ENCODE peak calls at places on chromosomes 11 and 22, in four cellular contexts. L, X, Z and B are unnamed samples.

GRCh38 chr11:72668645-72669347 is 5.4 kb downstream of the PDE2A start:
- DNase-seq in X (no peak), L (peak), Z (no peak), B (no peak)

GRCh38 chr11:83249972-83250593 is 36.1 kb downstream of the CCDC90B start:
- DNase-seq in L (no peak), Z (peak), X (peak), B (peak)

GRCh38 chr11:126716456-126717083 is 284.0 kb downstream of the KIRREL3 start:
- DNase-seq in L (no peak), Z (peak), X (peak), B (peak)

GRCh38 chr11:117026593-117027330 is 71.5 kb downstream of the SIK3 start:
- DNase-seq in Z (no peak), L (no peak), X (no peak), B (no peak)

GRCh38 chr22:43345356-43345755 is 2.2 kb upstream of the SCUBE1 start:
- DNase-seq in Z (no peak), L (no peak), X (no peak), B (no peak)

GRCh38 chr11:16505481-16505880 is 149.1 kb upstream of the SOX6 start:
- DNase-seq in Z (no peak), L (no peak), X (no peak), B (no peak)

GRCh38 chr11:80958414-80958813 is 1517.6 kb upstream of the TENM4 start:
- DNase-seq in L (no peak), Z (no peak), X (no peak), B (no peak)

GRCh38 chr11:59097113-59097708 is 9.8 kb upstream of the FAM111B start:
- DNase-seq in L (no peak), X (peak), Z (peak), B (no peak)

GRCh38 chr11:107018902-107019493 is 722 bp upstream of the GUCY1A2 start:
- DNase-seq in Z (peak), L (no peak), X (peak), B (peak)

GRCh38 chr11:79060081-79060480 is 380.7 kb downstream of the TENM4 start:
- DNase-seq in L (no peak), Z (no peak), X (peak), B (peak)

GRCh38 chr11:61972796-61973602 is 5.6 kb upstream of the FTH1 start:
- DNase-seq in Z (peak), L (no peak), X (no peak), B (no peak)

GRCh38 chr11:132911186-132911585 is 621.1 kb downstream of the OPCML start:
- DNase-seq in L (no peak), X (no peak), Z (no peak), B (no peak)

GRCh38 chr11:61297741-61298140 is 2.6 kb upstream of the VWCE start:
- DNase-seq in L (no peak), X (no peak), Z (no peak), B (no peak)

GRCh38 chr22:47515384-47516125 is 753.1 kb downstream of the TBC1D22A start:
- DNase-seq in X (no peak), L (no peak), Z (no peak), B (no peak)

GRCh38 chr11:28139848-28140415 is 31.7 kb downstream of the METTL15 start:
- DNase-seq in L (no peak), Z (no peak), X (no peak), B (no peak)

GRCh38 chr11:119706029-119706428 is 23.0 kb downstream of the NECTIN1 start:
- DNase-seq in L (no peak), X (no peak), Z (no peak), B (no peak)

GRCh38 chr11:2468363-2469240 is 23.8 kb downstream of the KCNQ1 start:
- DNase-seq in L (no peak), Z (peak), X (no peak), B (no peak)

GRCh38 chr11:105000797-105001196 is 22.2 kb downstream of the CASP5 start:
- DNase-seq in L (peak), Z (peak), X (no peak), B (peak)

GRCh38 chr11:132610216-132610615 is 922.1 kb downstream of the OPCML start:
- DNase-seq in L (no peak), X (no peak), Z (no peak), B (no peak)

GRCh38 chr11:71940561-71941219 is 11.8 kb downstream of the RNF121 start:
- DNase-seq in Z (no peak), L (no peak), X (no peak), B (no peak)

GRCh38 chr11:92259861-92260260 is 35.2 kb downstream of the FAT3 start:
- DNase-seq in X (no peak), L (no peak), Z (no peak), B (no peak)

GRCh38 chr11:70637949-70638598 is 239.7 kb downstream of the CTTN start:
- DNase-seq in L (no peak), X (no peak), Z (no peak), B (no peak)

GRCh38 chr11:70127653-70128434 is 49.7 kb downstream of the ANO1 start:
- DNase-seq in Z (no peak), L (no peak), X (no peak), B (no peak)

GRCh38 chr11:2211113-2211971 is 39.7 kb upstream of the TH start:
- DNase-seq in L (no peak), X (no peak), Z (peak), B (no peak)

GRCh38 chr22:49753276-49753884 is 74.3 kb downstream of the BRD1 start:
- DNase-seq in Z (no peak), X (peak), L (no peak), B (no peak)

GRCh38 chr11:25876456-25876965 is 455.4 kb upstream of the ANO3 start:
- DNase-seq in L (no peak), Z (no peak), X (no peak), B (no peak)

GRCh38 chr22:41762980-41763779 is 37.3 kb upstream of the CCDC134 start:
- DNase-seq in Z (peak), L (no peak), X (no peak), B (peak)

GRCh38 chr11:126375726-126376125 is 20.2 kb downstream of the ST3GAL4 start:
- DNase-seq in Z (no peak), L (no peak), X (no peak), B (no peak)

GRCh38 chr11:19931141-19931767 is 218.6 kb downstream of the NAV2 start:
- DNase-seq in Z (no peak), L (no peak), X (peak), B (no peak)

GRCh38 chr22:24996420-24996952 is 44.0 kb downstream of the KIAA1671 start:
- DNase-seq in L (no peak), Z (no peak), X (peak), B (peak)

GRCh38 chr22:34850010-34850409 is 215.9 kb upstream of the ISX start:
- DNase-seq in L (no peak), Z (no peak), X (no peak), B (no peak)

GRCh38 chr11:22730319-22730718 is 63.9 kb downstream of the GAS2 start:
- DNase-seq in Z (no peak), X (peak), L (no peak), B (no peak)

GRCh38 chr11:133906241-133906640 is 50.5 kb downstream of the IGSF9B start:
- DNase-seq in X (no peak), L (no peak), Z (no peak), B (no peak)

GRCh38 chr11:108340958-108341357 is 118.1 kb downstream of the ATM start:
- DNase-seq in X (no peak), Z (peak), L (no peak), B (no peak)

GRCh38 chr11:105713106-105713505 is 103.2 kb downstream of the GRIA4 start:
- DNase-seq in Z (no peak), L (no peak), X (no peak), B (no peak)

GRCh38 chr11:119643212-119643877 is 85.7 kb downstream of the NECTIN1 start:
- DNase-seq in X (peak), Z (no peak), L (no peak), B (no peak)

DNA sequence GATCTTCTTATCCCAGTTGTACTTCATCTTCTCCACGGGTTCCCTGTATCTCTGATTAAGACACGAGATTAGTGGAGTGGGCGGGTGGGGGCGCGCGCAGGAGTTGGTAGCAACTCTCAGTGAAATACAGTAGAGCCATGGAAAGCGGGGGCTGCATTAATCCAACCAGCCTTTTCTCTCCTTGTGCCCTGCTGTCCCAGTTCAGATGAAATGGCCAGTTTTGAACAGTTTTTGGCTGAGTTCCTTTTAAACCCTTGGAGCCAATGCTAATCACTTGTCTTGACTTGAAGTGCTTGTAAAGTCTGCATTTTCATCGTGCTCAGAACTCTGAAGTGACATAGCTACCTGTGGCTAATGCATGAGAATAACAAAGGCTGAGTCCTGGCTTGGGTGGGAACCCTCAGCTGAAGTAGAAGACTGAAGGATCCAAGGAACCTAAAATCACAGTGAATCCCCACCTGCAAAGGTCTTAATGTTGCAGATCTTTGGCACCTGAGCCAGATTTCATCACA is 777 bp upstream of the TMEM123 start:
- DNase-seq in X (peak), L (no peak), Z (no peak), B (no peak)
- TF ChIP-seq FOXM1 in X (no peak), L (no peak), Z (no peak), B (no peak)

DNA sequence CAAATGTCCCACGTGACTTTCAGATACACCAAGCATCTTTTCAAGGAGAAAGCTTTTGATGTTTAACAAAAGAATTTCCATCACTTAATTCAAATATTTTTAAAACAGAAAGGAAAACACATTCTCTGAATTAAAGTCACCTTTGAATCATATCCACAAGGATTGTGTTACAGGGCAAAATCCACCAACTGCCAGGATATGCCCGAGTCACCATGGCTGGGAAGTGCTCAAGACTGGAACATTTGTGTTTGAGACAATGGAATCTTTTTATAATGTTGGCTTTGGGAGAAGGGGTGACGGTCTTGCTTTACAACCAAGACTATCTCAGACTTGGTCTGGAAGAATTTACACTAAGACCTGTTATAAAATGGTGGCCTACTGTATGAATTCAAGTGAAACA is 40.8 kb downstream of the BID start:
- DNase-seq in X (no peak), Z (no peak), L (no peak), B (no peak)
- TF ChIP-seq FOXM1 in X (no peak), Z (no peak), L (no peak), B (no peak)

GRCh38 chr11:66747480-66747879 is 18.5 kb upstream of the SPTBN2 start:
- DNase-seq in L (no peak), Z (no peak), X (no peak), B (no peak)

GRCh38 chr11:66745356-66746235 is 16.6 kb upstream of the SPTBN2 start:
- DNase-seq in X (no peak), L (no peak), Z (peak), B (no peak)

GRCh38 chr11:66743271-66743968 is 14.4 kb upstream of the SPTBN2 start:
- DNase-seq in X (no peak), L (no peak), Z (no peak), B (no peak)

GRCh38 chr11:66749091-66749490 is 20.1 kb upstream of the SPTBN2 start:
- DNase-seq in X (no peak), Z (no peak), L (no peak), B (no peak)

DNA sequence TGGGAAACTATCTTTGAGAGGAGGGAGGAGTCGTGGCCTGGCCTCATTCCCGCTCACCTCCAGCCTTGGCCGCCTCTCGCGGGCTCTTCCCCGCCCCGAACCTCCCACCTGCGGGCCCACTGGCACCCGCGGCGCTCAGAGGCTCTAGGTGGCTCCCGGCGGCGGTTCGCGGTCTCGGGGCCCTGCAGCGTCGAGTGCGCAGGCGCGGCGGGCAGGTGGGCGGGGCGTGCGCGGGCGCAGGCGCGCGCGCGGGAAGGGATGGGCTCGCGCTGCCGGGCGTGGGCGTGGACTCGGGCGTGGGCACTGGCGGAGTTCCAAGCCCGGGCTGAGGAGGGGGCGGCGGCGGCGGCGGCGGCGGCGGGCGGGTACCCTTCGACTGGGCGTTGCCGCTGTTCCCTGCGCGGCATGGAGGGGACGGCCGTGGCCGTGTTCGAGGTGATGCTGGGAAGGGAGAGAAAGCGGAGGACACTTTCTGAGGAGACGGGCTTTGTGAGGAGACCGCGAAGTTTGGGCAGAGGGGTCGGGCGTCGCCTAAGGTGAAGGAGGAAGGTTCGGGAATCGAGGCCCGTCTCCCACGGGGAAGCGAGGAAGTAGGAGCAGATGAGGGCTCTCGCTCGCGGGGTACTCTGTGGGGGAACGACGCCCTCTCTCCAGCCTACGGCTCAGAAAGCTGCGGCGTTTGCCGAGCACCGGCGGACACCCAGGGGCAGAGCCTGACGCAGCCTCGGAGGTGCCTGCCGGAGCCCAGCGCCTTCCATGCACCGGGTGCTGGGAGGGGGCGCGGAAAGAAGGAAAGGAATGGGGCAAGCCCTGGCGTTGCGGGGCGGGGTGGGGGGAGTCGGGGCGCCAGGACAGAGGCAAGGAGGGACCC is 15.7 kb upstream of the SPTBN2 start:
- DNase-seq in X (peak), L (peak), Z (peak), B (peak)
- TF ChIP-seq FOXM1 in X (no peak), L (no peak), Z (no peak), B (no peak)

DNA sequence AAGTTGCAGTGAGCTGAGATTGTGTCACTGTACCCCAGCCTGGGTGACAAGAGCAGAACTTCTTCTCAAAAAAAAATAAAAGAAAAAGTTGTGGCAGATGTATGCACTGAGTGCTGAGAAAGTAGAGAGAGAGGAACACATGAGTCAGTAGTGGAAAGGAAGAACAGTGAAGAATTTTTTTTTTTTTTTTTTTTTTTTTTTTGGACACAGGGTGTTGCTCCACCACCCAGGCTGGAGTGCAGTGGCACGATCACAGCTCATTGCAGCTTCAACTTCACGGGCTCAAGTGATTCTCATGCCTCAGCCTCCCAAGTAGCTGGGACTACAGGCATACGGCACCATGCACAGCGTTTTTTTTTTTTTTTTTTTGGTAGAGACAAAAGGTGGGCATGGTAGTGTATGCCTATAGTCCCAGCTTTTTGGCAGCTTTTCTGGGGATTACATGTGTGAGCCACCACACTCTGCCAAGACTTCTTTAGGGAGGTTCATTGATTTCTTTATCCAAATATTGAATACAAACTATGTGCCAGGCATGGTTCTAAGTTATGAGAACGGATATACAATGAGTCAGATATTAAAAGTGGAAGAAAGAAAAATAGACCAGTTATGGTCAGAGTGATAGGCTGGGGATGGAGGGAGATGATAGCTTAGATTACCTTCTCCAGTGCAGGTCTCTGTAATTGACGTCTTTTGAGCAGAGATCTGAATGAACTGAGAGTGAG is 62.0 kb downstream of the YAP1 start:
- DNase-seq in X (no peak), L (no peak), Z (no peak), B (no peak)
- TF ChIP-seq FOXM1 in X (no peak), L (no peak), Z (no peak), B (no peak)

GRCh38 chr11:12964650-12965049 is 44.5 kb upstream of the RASSF10 start:
- DNase-seq in X (no peak), L (no peak), Z (no peak), B (no peak)

GRCh38 chr11:12971955-12972354 is 37.2 kb upstream of the RASSF10 start:
- DNase-seq in L (no peak), Z (no peak), X (no peak), B (no peak)

GRCh38 chr11:12973529-12974181 is 35.5 kb upstream of the RASSF10 start:
- DNase-seq in X (no peak), L (no peak), Z (no peak), B (no peak)

GRCh38 chr11:12968101-12968500 is 41.0 kb upstream of the RASSF10 start:
- DNase-seq in L (no peak), Z (no peak), X (no peak), B (no peak)

DNA sequence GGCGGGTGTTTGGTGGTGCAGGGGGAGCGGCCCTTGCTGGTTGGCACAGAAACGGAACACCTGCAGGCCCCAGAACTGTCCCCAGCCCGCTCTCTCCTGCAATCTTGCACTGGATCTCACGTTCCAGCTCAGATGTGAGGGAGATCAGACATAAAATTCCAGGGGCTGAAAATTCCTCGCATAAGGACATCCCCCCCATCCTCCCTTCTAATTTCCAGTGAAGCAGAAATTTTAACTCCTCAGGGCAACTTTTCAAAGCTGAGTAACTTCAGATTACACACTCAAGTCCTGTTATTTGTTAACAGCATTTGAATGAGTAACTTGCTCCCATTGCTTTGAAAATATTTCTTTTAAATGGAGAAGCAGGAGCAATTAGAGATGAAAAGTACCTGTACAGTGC is 40.3 kb upstream of the RASSF10 start:
- DNase-seq in L (no peak), X (no peak), Z (no peak), B (no peak)
- TF ChIP-seq FOXM1 in L (no peak), X (no peak), Z (no peak), B (no peak)